ENCODE peak calls at places on chromosomes 2 and 18, in five cellular contexts. One of them, this sample, is unnamed.

GRCh38 chr2:108895188-108895587 is 93.8 kb downstream of the EDAR start:
- DNase-seq in HepG2: no peak
- DNase-seq in H1: no peak
- DNase-seq in HCT116: no peak
- DNase-seq in GM12878: no peak
- DNase-seq in this sample: no peak

GRCh38 chr2:10283106-10284062 is 19.3 kb upstream of the HPCAL1 start:
- DNase-seq in HepG2: peak; percentile 45
- DNase-seq in H1: no peak
- DNase-seq in HCT116: peak; percentile 88
- DNase-seq in GM12878: no peak
- DNase-seq in this sample: peak; percentile 82

GRCh38 chr2:182761903-182762302 is 45.8 kb downstream of the DNAJC10 start:
- DNase-seq in HepG2: no peak
- DNase-seq in H1: no peak
- DNase-seq in HCT116: no peak
- DNase-seq in GM12878: no peak
- DNase-seq in this sample: no peak

GRCh38 chr2:120598416-120598815 is 137.3 kb upstream of the GLI2 start:
- DNase-seq in HepG2: no peak
- DNase-seq in H1: no peak
- DNase-seq in HCT116: no peak
- DNase-seq in GM12878: no peak
- DNase-seq in this sample: no peak

GRCh38 chr2:197211881-197212342 is 98.7 kb downstream of the ANKRD44 start:
- DNase-seq in HepG2: no peak
- DNase-seq in H1: no peak
- DNase-seq in HCT116: no peak
- DNase-seq in GM12878: no peak
- DNase-seq in this sample: no peak

GRCh38 chr2:9053534-9053931 is 50.0 kb upstream of the MBOAT2 start:
- DNase-seq in HepG2: no peak
- DNase-seq in H1: no peak
- DNase-seq in HCT116: no peak
- DNase-seq in GM12878: no peak
- DNase-seq in this sample: no peak

GRCh38 chr18:42784612-42785011 is 330.9 kb downstream of the RIT2 start:
- DNase-seq in HepG2: no peak
- DNase-seq in H1: no peak
- DNase-seq in HCT116: no peak
- DNase-seq in GM12878: no peak
- DNase-seq in this sample: no peak

GRCh38 chr2:149651229-149651628 is 63.7 kb upstream of the MMADHC start:
- DNase-seq in HepG2: peak; percentile 7
- DNase-seq in H1: no peak
- DNase-seq in HCT116: no peak
- DNase-seq in GM12878: no peak
- DNase-seq in this sample: no peak

GRCh38 chr2:20635698-20636584 is 15.0 kb downstream of the HS1BP3 start:
- DNase-seq in HepG2: peak; percentile 74
- DNase-seq in H1: peak; percentile 70
- DNase-seq in HCT116: peak; percentile 21
- DNase-seq in GM12878: no peak
- DNase-seq in this sample: peak; percentile 85

GRCh38 chr2:217471329-217471728 is 531.5 kb downstream of the TNS1 start:
- DNase-seq in HepG2: no peak
- DNase-seq in H1: no peak
- DNase-seq in HCT116: no peak
- DNase-seq in GM12878: no peak
- DNase-seq in this sample: no peak

GRCh38 chr2:109171444-109172334 is 42.7 kb downstream of the SH3RF3 start:
- DNase-seq in HepG2: no peak
- DNase-seq in H1: no peak
- DNase-seq in HCT116: no peak
- DNase-seq in GM12878: no peak
- DNase-seq in this sample: no peak

GRCh38 chr2:99602475-99602874 is 112.7 kb upstream of the REV1 start:
- DNase-seq in HepG2: no peak
- DNase-seq in H1: no peak
- DNase-seq in HCT116: no peak
- DNase-seq in GM12878: no peak
- DNase-seq in this sample: no peak

GRCh38 chr2:153871231-153872221 is at the start of gene GALNT13:
- DNase-seq in HepG2: peak; percentile 57
- DNase-seq in H1: peak; percentile 94
- DNase-seq in HCT116: no peak
- DNase-seq in GM12878: no peak
- DNase-seq in this sample: no peak

GRCh38 chr18:21056545-21056944 is 55.1 kb downstream of the ROCK1 start:
- DNase-seq in HepG2: no peak
- DNase-seq in H1: no peak
- DNase-seq in HCT116: no peak
- DNase-seq in GM12878: no peak
- DNase-seq in this sample: no peak

GRCh38 chr2:9807555-9808305 is 35.5 kb upstream of the TAF1B start:
- DNase-seq in HepG2: no peak
- DNase-seq in H1: no peak
- DNase-seq in HCT116: no peak
- DNase-seq in GM12878: no peak
- DNase-seq in this sample: no peak

GRCh38 chr2:46065152-46065551 is 232.1 kb upstream of the EPAS1 start:
- DNase-seq in HepG2: no peak
- DNase-seq in H1: no peak
- DNase-seq in HCT116: no peak
- DNase-seq in GM12878: no peak
- DNase-seq in this sample: no peak

GRCh38 chr2:217049931-217050330 is 190.1 kb upstream of the TNP1 start:
- DNase-seq in HepG2: no peak
- DNase-seq in H1: no peak
- DNase-seq in HCT116: no peak
- DNase-seq in GM12878: no peak
- DNase-seq in this sample: no peak

GRCh38 chr2:219252900-219253752 is at the start of gene TUBA4B:
- DNase-seq in HepG2: no peak
- DNase-seq in H1: no peak
- DNase-seq in HCT116: no peak
- DNase-seq in GM12878: no peak
- DNase-seq in this sample: peak; percentile 50

GRCh38 chr2:44245068-44245861 is 30.0 kb upstream of the SLC3A1 start:
- DNase-seq in HepG2: no peak
- DNase-seq in H1: no peak
- DNase-seq in HCT116: no peak
- DNase-seq in GM12878: no peak
- DNase-seq in this sample: no peak

GRCh38 chr18:27825735-27826477 is 351.0 kb downstream of the CDH2 start:
- DNase-seq in HepG2: no peak
- DNase-seq in H1: no peak
- DNase-seq in HCT116: no peak
- DNase-seq in GM12878: no peak
- DNase-seq in this sample: no peak

GRCh38 chr2:179344280-179344961 is 79.8 kb upstream of the SESTD1 start:
- DNase-seq in HepG2: peak; percentile 87
- DNase-seq in H1: no peak
- DNase-seq in HCT116: no peak
- DNase-seq in GM12878: no peak
- DNase-seq in this sample: no peak

GRCh38 chr2:20148411-20148810 is 76.5 kb downstream of the SDC1 start:
- DNase-seq in HepG2: no peak
- DNase-seq in H1: no peak
- DNase-seq in HCT116: no peak
- DNase-seq in GM12878: no peak
- DNase-seq in this sample: no peak

GRCh38 chr2:152034257-152034801 is 64.5 kb downstream of the CACNB4 start:
- DNase-seq in HepG2: no peak
- DNase-seq in H1: peak; percentile 46
- DNase-seq in HCT116: no peak
- DNase-seq in GM12878: no peak
- DNase-seq in this sample: no peak

GRCh38 chr18:10422731-10423130 is 31.7 kb upstream of the APCDD1 start:
- DNase-seq in HepG2: no peak
- DNase-seq in H1: no peak
- DNase-seq in HCT116: no peak
- DNase-seq in GM12878: no peak
- DNase-seq in this sample: no peak

GRCh38 chr2:30455339-30455738 is 8.3 kb downstream of the LCLAT1 start:
- DNase-seq in HepG2: no peak
- DNase-seq in H1: no peak
- DNase-seq in HCT116: no peak
- DNase-seq in GM12878: no peak
- DNase-seq in this sample: peak; percentile 26

GRCh38 chr2:145906356-145906755 is 1386.4 kb upstream of the ZEB2 start:
- DNase-seq in HepG2: peak; percentile 44
- DNase-seq in H1: peak; percentile 25
- DNase-seq in HCT116: peak; percentile 70
- DNase-seq in GM12878: no peak
- DNase-seq in this sample: peak; percentile 21

GRCh38 chr18:58194028-58194427 is 150.0 kb downstream of the NEDD4L start:
- DNase-seq in HepG2: no peak
- DNase-seq in H1: no peak
- DNase-seq in HCT116: no peak
- DNase-seq in GM12878: no peak
- DNase-seq in this sample: peak; percentile 14

GRCh38 chr2:113965644-113966043 is 75.8 kb downstream of the ACTR3 start:
- DNase-seq in HepG2: peak; percentile 94
- DNase-seq in H1: no peak
- DNase-seq in HCT116: peak; percentile 38
- DNase-seq in GM12878: no peak
- DNase-seq in this sample: peak; percentile 61

GRCh38 chr2:24831736-24832421 is 38.7 kb downstream of the CENPO start:
- DNase-seq in HepG2: no peak
- DNase-seq in H1: no peak
- DNase-seq in HCT116: no peak
- DNase-seq in GM12878: no peak
- DNase-seq in this sample: no peak

GRCh38 chr2:10400568-10400977 is 47.6 kb downstream of the ODC1 start:
- DNase-seq in HepG2: no peak
- DNase-seq in H1: no peak
- DNase-seq in HCT116: no peak
- DNase-seq in GM12878: peak; percentile 50
- DNase-seq in this sample: no peak

GRCh38 chr2:181829230-181829629 is 62.3 kb upstream of the ITPRID2 start:
- DNase-seq in HepG2: no peak
- DNase-seq in H1: no peak
- DNase-seq in HCT116: no peak
- DNase-seq in GM12878: no peak
- DNase-seq in this sample: no peak

GRCh38 chr2:71071681-71072398 is 3.4 kb downstream of the NAGK start:
- DNase-seq in HepG2: no peak
- DNase-seq in H1: no peak
- DNase-seq in HCT116: no peak
- DNase-seq in GM12878: peak; percentile 94
- DNase-seq in this sample: peak; percentile 36

GRCh38 chr2:81396417-81397019 is 1092.0 kb upstream of the LRRTM1 start:
- DNase-seq in HepG2: no peak
- DNase-seq in H1: no peak
- DNase-seq in HCT116: no peak
- DNase-seq in GM12878: no peak
- DNase-seq in this sample: no peak

GRCh38 chr2:239814917-239815637 is 210.1 kb downstream of the NDUFA10 start:
- DNase-seq in HepG2: no peak
- DNase-seq in H1: no peak
- DNase-seq in HCT116: no peak
- DNase-seq in GM12878: no peak
- DNase-seq in this sample: no peak

DNA sequence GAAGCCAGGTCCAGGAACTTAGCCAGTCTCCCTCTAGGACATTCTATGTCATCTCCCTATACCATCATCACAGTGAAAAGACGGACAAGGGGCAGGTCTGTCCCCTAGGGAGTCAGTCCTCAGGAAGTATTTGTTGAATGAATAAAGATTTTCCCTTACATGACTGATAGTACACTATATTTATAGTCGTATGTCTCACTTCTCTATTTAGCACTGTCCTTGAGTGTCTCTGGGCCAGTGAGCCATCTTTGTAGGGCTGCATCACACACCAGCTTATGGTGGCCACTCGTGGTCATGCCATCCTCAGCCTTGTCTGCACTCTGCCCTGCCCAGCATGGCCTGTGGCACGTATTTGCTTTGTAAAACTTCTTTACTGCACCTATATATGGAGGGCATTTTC is 25.8 kb downstream of the PTPN18 start:
- DNase-seq in HepG2: no peak
- DNase-seq in H1: no peak
- DNase-seq in HCT116: no peak
- DNase-seq in GM12878: no peak
- DNase-seq in this sample: no peak
- TF ChIP-seq SRF in HepG2: no peak
- TF ChIP-seq SRF in H1: no peak
- TF ChIP-seq SRF in HCT116: no peak
- TF ChIP-seq SRF in GM12878: no peak
- TF ChIP-seq SRF in this sample: no peak

GRCh38 chr18:47932603-47933002 is 2.1 kb upstream of the SMAD2 start:
- DNase-seq in HepG2: no peak
- DNase-seq in H1: no peak
- DNase-seq in HCT116: no peak
- DNase-seq in GM12878: no peak
- DNase-seq in this sample: no peak
- TF ChIP-seq SRF in HepG2: no peak
- TF ChIP-seq SRF in H1: no peak
- TF ChIP-seq SRF in HCT116: no peak
- TF ChIP-seq SRF in GM12878: no peak
- TF ChIP-seq SRF in this sample: no peak

DNA sequence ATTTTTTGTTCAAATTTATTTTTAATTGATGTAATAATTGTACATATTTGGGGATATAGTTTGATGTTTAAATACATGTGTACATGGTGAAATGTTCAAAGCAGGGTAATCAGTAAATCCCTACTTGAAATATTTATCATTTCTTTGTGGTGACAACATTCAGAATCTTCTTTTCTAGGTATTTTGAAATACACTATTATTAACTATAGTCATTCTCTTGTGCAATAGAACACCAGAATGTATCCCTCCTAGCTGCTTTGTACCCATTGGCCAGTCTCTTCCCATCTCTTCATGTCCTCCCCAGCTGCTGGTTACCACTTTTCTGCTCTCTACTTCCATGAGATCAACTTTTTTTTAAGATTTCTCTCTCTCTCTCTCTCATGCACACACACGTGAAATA is 126.5 kb downstream of the ZNF407 start:
- DNase-seq in HepG2: no peak
- DNase-seq in H1: no peak
- DNase-seq in HCT116: no peak
- DNase-seq in GM12878: no peak
- DNase-seq in this sample: no peak
- TF ChIP-seq SRF in HepG2: no peak
- TF ChIP-seq SRF in H1: no peak
- TF ChIP-seq SRF in HCT116: no peak
- TF ChIP-seq SRF in GM12878: no peak
- TF ChIP-seq SRF in this sample: no peak

DNA sequence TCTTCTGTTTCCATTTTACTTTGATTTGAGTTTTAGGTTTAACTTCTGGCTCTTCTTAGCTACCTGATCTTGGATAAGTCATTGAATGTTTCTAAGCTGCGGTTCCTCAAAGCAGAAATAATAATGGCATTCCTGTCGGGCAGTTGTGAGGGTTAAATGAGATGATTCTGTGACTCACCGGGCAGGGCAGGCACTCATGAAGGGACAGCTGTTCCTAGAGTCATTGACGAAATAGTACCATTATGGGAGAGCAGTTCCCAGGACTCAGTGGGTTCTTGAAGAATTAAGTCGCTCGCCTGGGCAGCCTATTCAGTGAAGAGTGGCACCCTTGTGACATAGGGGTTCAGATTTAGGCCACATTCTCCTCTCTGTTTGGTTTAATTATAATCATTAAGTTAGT is 10.3 kb downstream of the TRIB2 start:
- DNase-seq in HepG2: no peak
- DNase-seq in H1: no peak
- DNase-seq in HCT116: no peak
- DNase-seq in GM12878: no peak
- DNase-seq in this sample: no peak
- TF ChIP-seq SRF in HepG2: no peak
- TF ChIP-seq SRF in H1: no peak
- TF ChIP-seq SRF in HCT116: no peak
- TF ChIP-seq SRF in GM12878: no peak
- TF ChIP-seq SRF in this sample: no peak

This sample was measured in K562.